ENCODE peak calls at places on chromosomes 13 and 19, in eight cellular contexts. S is suprapubic skin, C is tibial nerve, V is SK-N-SH, P is transverse colon, U is sigmoid colon, I is A549, A is ovary. F is an unnamed sample.
A peak's percentile ranks its signal among the peaks of the same experiment; 100 is the strongest.

GRCh38 chr19:55753401-55753800 is 5.5 kb upstream of the RFPL4A start:
- DNase-seq in S (no peak), C (no peak), V (no peak), P (peak; percentile 55), U (no peak), I (no peak), A (no peak), F (peak; percentile 72)

GRCh38 chr19:28534740-28535351 is 678.1 kb downstream of the UQCRFS1 start:
- DNase-seq in S (no peak), C (no peak), V (no peak), P (no peak), U (no peak), I (no peak), A (no peak), F (no peak)

GRCh38 chr19:23281663-23282276 is 31.6 kb upstream of the ZNF724 start:
- DNase-seq in S (no peak), C (no peak), V (no peak), P (no peak), U (no peak), I (no peak), A (no peak), F (no peak)

GRCh38 chr13:46614582-46614981 is 61.6 kb downstream of the LRCH1 start:
- DNase-seq in S (no peak), C (no peak), V (no peak), P (no peak), U (no peak), I (peak; percentile 29), A (no peak), F (no peak)

GRCh38 chr19:6412111-6412999 is 12.3 kb downstream of the KHSRP start:
- DNase-seq in S (no peak), C (no peak), V (peak; percentile 78), P (peak; percentile 71), U (peak; percentile 66), I (no peak), A (peak; percentile 37), F (peak; percentile 61)

GRCh38 chr19:3538965-3539742 is at the start of gene TEKTIP1:
- DNase-seq in S (no peak), C (no peak), V (no peak), P (no peak), U (no peak), I (no peak), A (no peak), F (no peak)

GRCh38 chr13:87998081-87998480 is 326.9 kb downstream of the SLITRK5 start:
- DNase-seq in S (no peak), C (no peak), V (no peak), P (no peak), U (no peak), I (no peak), A (no peak), F (no peak)

GRCh38 chr13:97107815-97108534 is 113.7 kb upstream of the OXGR1 start:
- DNase-seq in S (no peak), C (no peak), V (peak; percentile 42), P (no peak), U (no peak), I (no peak), A (no peak), F (no peak)

GRCh38 chr13:50410921-50411712 is 395.9 kb downstream of the KCNRG start:
- DNase-seq in S (no peak), C (no peak), V (no peak), P (no peak), U (no peak), I (peak; percentile 54), A (no peak), F (no peak)

GRCh38 chr13:49354719-49355118 is 89.1 kb downstream of the CAB39L start:
- DNase-seq in S (no peak), C (no peak), V (no peak), P (no peak), U (no peak), I (no peak), A (no peak), F (no peak)

DNA sequence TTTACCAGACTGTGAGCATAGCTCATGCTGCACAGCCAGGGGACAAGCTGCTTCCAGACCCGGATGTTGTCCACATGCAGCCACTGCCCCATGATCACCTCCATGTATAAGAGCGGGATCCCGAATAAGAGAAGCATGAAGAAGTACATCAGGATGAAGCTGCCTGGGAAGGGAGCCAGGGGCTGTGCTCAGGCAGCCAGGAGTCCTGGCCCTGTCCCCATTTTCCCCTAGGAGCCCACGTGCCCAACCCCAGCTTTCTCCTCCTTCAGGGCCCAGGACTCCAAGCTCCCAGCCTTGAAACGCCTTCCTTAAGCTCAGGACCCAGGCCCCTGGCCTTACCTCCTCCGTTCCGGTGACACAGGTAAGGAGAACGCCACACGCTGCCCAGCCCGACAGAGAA is 69.3 kb downstream of the SLC6A16 start:
- DNase-seq in S (no peak), C (no peak), V (no peak), P (no peak), U (no peak), I (no peak), A (no peak), F (no peak)
- TF ChIP-seq EP300 in S (no peak), C (no peak), V (no peak), P (no peak), U (no peak), I (no peak), A (no peak), F (no peak)

DNA sequence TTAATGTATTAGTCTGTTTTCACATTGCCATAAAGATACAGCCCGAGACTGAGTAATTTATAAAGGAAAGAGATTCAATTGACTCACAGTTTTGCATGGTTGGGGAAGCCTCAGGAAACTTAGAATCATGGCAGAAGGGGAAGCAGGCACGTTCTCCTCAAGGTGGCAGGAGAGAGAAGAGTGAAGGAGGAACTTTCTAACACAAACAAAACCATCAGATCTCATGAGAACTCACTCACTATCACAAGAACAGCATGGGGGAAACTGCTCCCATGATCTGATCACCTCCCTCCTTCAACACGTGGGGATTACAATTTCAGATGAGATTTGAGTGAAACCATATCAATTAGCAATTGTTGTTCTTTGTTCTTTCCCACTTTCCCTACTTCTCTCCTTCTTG is 689.0 kb upstream of the SLITRK1 start:
- DNase-seq in S (no peak), C (no peak), V (no peak), P (no peak), U (no peak), I (no peak), A (no peak), F (no peak)
- TF ChIP-seq EP300 in S (no peak), C (no peak), V (no peak), P (no peak), U (no peak), I (no peak), A (no peak), F (no peak)

GRCh38 chr13:110344320-110344719 is 37.2 kb downstream of the COL4A2 start:
- DNase-seq in S (no peak), C (no peak), V (no peak), P (no peak), U (no peak), I (no peak), A (no peak), F (no peak)
- TF ChIP-seq EP300 in S (no peak), C (no peak), V (no peak), P (no peak), U (no peak), I (no peak), A (no peak), F (no peak)

GRCh38 chr13:71606818-71607217 is 260.2 kb downstream of the DACH1 start:
- DNase-seq in S (no peak), C (no peak), V (no peak), P (no peak), U (no peak), I (no peak), A (no peak), F (no peak)
- TF ChIP-seq EP300 in S (no peak), C (no peak), V (no peak), P (no peak), U (no peak), I (no peak), A (no peak), F (no peak)

GRCh38 chr19:41811981-41812380 is 15.6 kb downstream of the CEACAM3 start:
- DNase-seq in S (no peak), C (no peak), V (no peak), P (no peak), U (no peak), I (no peak), A (no peak), F (peak; percentile 5)
- TF ChIP-seq EP300 in S (no peak), C (no peak), V (no peak), P (no peak), U (no peak), I (no peak), A (no peak), F (no peak)

GRCh38 chr13:53782400-53783030 is 753.9 kb downstream of the OLFM4 start:
- DNase-seq in S (no peak), C (no peak), V (peak; percentile 30), P (no peak), U (no peak), I (peak; percentile 1), A (no peak), F (peak; percentile 32)
- TF ChIP-seq EP300 in S (no peak), C (no peak), V (no peak), P (no peak), U (no peak), I (no peak), A (no peak), F (no peak)

GRCh38 chr13:26977541-26977940 is 194.1 kb downstream of the USP12 start:
- DNase-seq in S (no peak), C (no peak), V (no peak), P (no peak), U (no peak), I (no peak), A (no peak), F (no peak)
- TF ChIP-seq EP300 in S (no peak), C (no peak), V (no peak), P (no peak), U (no peak), I (no peak), A (no peak), F (no peak)

GRCh38 chr19:45754323-45754722 is 14.7 kb downstream of the SIX5 start:
- DNase-seq in S (no peak), C (no peak), V (no peak), P (no peak), U (no peak), I (no peak), A (no peak), F (no peak)
- TF ChIP-seq EP300 in S (no peak), C (no peak), V (no peak), P (no peak), U (no peak), I (no peak), A (no peak), F (no peak)

F was measured in stomach.